ENCODE peak calls at places on chromosomes 5 and 9, in seven cellular contexts. One of them, this sample, is unnamed.

GRCh38 chr9:2655411-2655901 is 33.9 kb downstream of the VLDLR start:
- DNase-seq in H7: no peak
- DNase-seq in activated CD8-positive, alpha-beta T cell treated with anti-CD3 and anti-CD28 coated beads for 36 hours: peak
- DNase-seq in germinal center: no peak
- DNase-seq in NCI-H2107: no peak
- DNase-seq in NCI-H748 treated with DMSO at 0.1 percent for 48 hours: no peak
- DNase-seq in Calu3: no peak
- DNase-seq in this sample: peak

GRCh38 chr9:127360829-127361228 is 36.1 kb upstream of the SLC2A8 start:
- DNase-seq in germinal center: no peak
- DNase-seq in NCI-H2107: no peak
- DNase-seq in activated CD8-positive, alpha-beta T cell treated with anti-CD3 and anti-CD28 coated beads for 36 hours: no peak
- DNase-seq in NCI-H748 treated with DMSO at 0.1 percent for 48 hours: no peak
- DNase-seq in H7: peak
- DNase-seq in Calu3: no peak
- DNase-seq in this sample: no peak

GRCh38 chr5:179668404-179668803 is 12.4 kb downstream of the CBY3 start:
- DNase-seq in activated CD8-positive, alpha-beta T cell treated with anti-CD3 and anti-CD28 coated beads for 36 hours: peak
- DNase-seq in Calu3: no peak
- DNase-seq in H7: peak
- DNase-seq in NCI-H2107: no peak
- DNase-seq in NCI-H748 treated with DMSO at 0.1 percent for 48 hours: peak
- DNase-seq in germinal center: peak
- DNase-seq in this sample: peak

GRCh38 chr9:23011669-23012068 is 565.0 kb downstream of the DMRTA1 start:
- DNase-seq in H7: no peak
- DNase-seq in NCI-H748 treated with DMSO at 0.1 percent for 48 hours: no peak
- DNase-seq in NCI-H2107: no peak
- DNase-seq in germinal center: no peak
- DNase-seq in activated CD8-positive, alpha-beta T cell treated with anti-CD3 and anti-CD28 coated beads for 36 hours: no peak
- DNase-seq in Calu3: no peak
- DNase-seq in this sample: no peak

GRCh38 chr5:77936365-77936693 is 160.2 kb upstream of the TBCA start:
- DNase-seq in activated CD8-positive, alpha-beta T cell treated with anti-CD3 and anti-CD28 coated beads for 36 hours: no peak
- DNase-seq in H7: no peak
- DNase-seq in germinal center: no peak
- DNase-seq in Calu3: no peak
- DNase-seq in NCI-H2107: no peak
- DNase-seq in NCI-H748 treated with DMSO at 0.1 percent for 48 hours: no peak
- DNase-seq in this sample: no peak

GRCh38 chr5:142545653-142546322 is 140.1 kb downstream of the FGF1 start:
- DNase-seq in NCI-H748 treated with DMSO at 0.1 percent for 48 hours: no peak
- DNase-seq in activated CD8-positive, alpha-beta T cell treated with anti-CD3 and anti-CD28 coated beads for 36 hours: no peak
- DNase-seq in NCI-H2107: no peak
- DNase-seq in H7: no peak
- DNase-seq in germinal center: no peak
- DNase-seq in Calu3: no peak
- DNase-seq in this sample: no peak

GRCh38 chr9:36575411-36575882 is 2.8 kb downstream of the MELK start:
- DNase-seq in NCI-H748 treated with DMSO at 0.1 percent for 48 hours: no peak
- DNase-seq in Calu3: no peak
- DNase-seq in NCI-H2107: no peak
- DNase-seq in activated CD8-positive, alpha-beta T cell treated with anti-CD3 and anti-CD28 coated beads for 36 hours: no peak
- DNase-seq in H7: no peak
- DNase-seq in germinal center: no peak
- DNase-seq in this sample: no peak

GRCh38 chr5:9545301-9545958 is 445 bp downstream of the SEMA5A start:
- DNase-seq in NCI-H748 treated with DMSO at 0.1 percent for 48 hours: no peak
- DNase-seq in germinal center: no peak
- DNase-seq in H7: peak
- DNase-seq in activated CD8-positive, alpha-beta T cell treated with anti-CD3 and anti-CD28 coated beads for 36 hours: no peak
- DNase-seq in NCI-H2107: no peak
- DNase-seq in Calu3: no peak
- DNase-seq in this sample: no peak

GRCh38 chr9:136847065-136847826 is 2.0 kb upstream of the PHPT1 start:
- DNase-seq in H7: peak
- DNase-seq in Calu3: no peak
- DNase-seq in NCI-H748 treated with DMSO at 0.1 percent for 48 hours: no peak
- DNase-seq in NCI-H2107: no peak
- DNase-seq in germinal center: peak
- DNase-seq in activated CD8-positive, alpha-beta T cell treated with anti-CD3 and anti-CD28 coated beads for 36 hours: no peak
- DNase-seq in this sample: peak

GRCh38 chr5:79512692-79513518 is 1.0 kb downstream of the HOMER1 start:
- DNase-seq in NCI-H2107: no peak
- DNase-seq in Calu3: peak
- DNase-seq in activated CD8-positive, alpha-beta T cell treated with anti-CD3 and anti-CD28 coated beads for 36 hours: peak
- DNase-seq in NCI-H748 treated with DMSO at 0.1 percent for 48 hours: no peak
- DNase-seq in germinal center: no peak
- DNase-seq in H7: peak
- DNase-seq in this sample: peak

GRCh38 chr5:159340511-159340910 is 10.2 kb upstream of the IL12B start:
- DNase-seq in germinal center: no peak
- DNase-seq in Calu3: no peak
- DNase-seq in activated CD8-positive, alpha-beta T cell treated with anti-CD3 and anti-CD28 coated beads for 36 hours: peak
- DNase-seq in NCI-H748 treated with DMSO at 0.1 percent for 48 hours: no peak
- DNase-seq in NCI-H2107: no peak
- DNase-seq in H7: no peak
- DNase-seq in this sample: no peak

GRCh38 chr5:159510282-159510681 is 180.0 kb upstream of the IL12B start:
- DNase-seq in NCI-H748 treated with DMSO at 0.1 percent for 48 hours: no peak
- DNase-seq in germinal center: no peak
- DNase-seq in NCI-H2107: no peak
- DNase-seq in H7: peak
- DNase-seq in Calu3: peak
- DNase-seq in activated CD8-positive, alpha-beta T cell treated with anti-CD3 and anti-CD28 coated beads for 36 hours: no peak
- DNase-seq in this sample: no peak

GRCh38 chr5:4203146-4203545 is 607.5 kb downstream of the IRX1 start:
- DNase-seq in H7: no peak
- DNase-seq in activated CD8-positive, alpha-beta T cell treated with anti-CD3 and anti-CD28 coated beads for 36 hours: no peak
- DNase-seq in Calu3: no peak
- DNase-seq in germinal center: no peak
- DNase-seq in NCI-H748 treated with DMSO at 0.1 percent for 48 hours: no peak
- DNase-seq in NCI-H2107: no peak
- DNase-seq in this sample: no peak

GRCh38 chr5:39198080-39198479 is 21.3 kb downstream of the FYB1 start:
- DNase-seq in Calu3: peak
- DNase-seq in H7: no peak
- DNase-seq in germinal center: no peak
- DNase-seq in NCI-H2107: no peak
- DNase-seq in activated CD8-positive, alpha-beta T cell treated with anti-CD3 and anti-CD28 coated beads for 36 hours: no peak
- DNase-seq in NCI-H748 treated with DMSO at 0.1 percent for 48 hours: no peak
- DNase-seq in this sample: no peak

GRCh38 chr5:141839015-141839513 is 39.1 kb downstream of the PCDH1 start:
- DNase-seq in Calu3: no peak
- DNase-seq in activated CD8-positive, alpha-beta T cell treated with anti-CD3 and anti-CD28 coated beads for 36 hours: no peak
- DNase-seq in NCI-H2107: no peak
- DNase-seq in NCI-H748 treated with DMSO at 0.1 percent for 48 hours: no peak
- DNase-seq in H7: peak
- DNase-seq in germinal center: no peak
- DNase-seq in this sample: peak

GRCh38 chr5:131611064-131611381 is 24.0 kb downstream of the RAPGEF6 start:
- DNase-seq in NCI-H748 treated with DMSO at 0.1 percent for 48 hours: no peak
- DNase-seq in H7: no peak
- DNase-seq in NCI-H2107: no peak
- DNase-seq in germinal center: no peak
- DNase-seq in Calu3: no peak
- DNase-seq in activated CD8-positive, alpha-beta T cell treated with anti-CD3 and anti-CD28 coated beads for 36 hours: no peak
- DNase-seq in this sample: no peak

This sample was measured in OCI-LY7.